ENCODE peak calls at places on chromosome 7, in ten cellular contexts. One of them, this sample, is unnamed.

GRCh38 chr7:158263110-158263963 is 324.3 kb downstream of the PTPRN2 start:
- DNase-seq in GM13976: no peak
- DNase-seq in iPS DF 6.9: no peak
- DNase-seq in CD8-positive, alpha-beta T cell: no peak
- DNase-seq in Right ventricle myocardium superior: no peak
- DNase-seq in right atrium auricular region: no peak
- DNase-seq in colonic mucosa: no peak
- DNase-seq in endothelial cell: no peak
- DNase-seq in GM12892: no peak
- DNase-seq in activated CD8-positive, alpha-beta T cell treated with anti-CD3 and anti-CD28 coated beads for 36 hours: no peak
- DNase-seq in this sample: no peak

GRCh38 chr7:149670288-149670687 is 103.1 kb downstream of the ZNF467 start:
- DNase-seq in right atrium auricular region: peak; percentile 66
- DNase-seq in GM13976: no peak
- DNase-seq in colonic mucosa: no peak
- DNase-seq in CD8-positive, alpha-beta T cell: no peak
- DNase-seq in endothelial cell: no peak
- DNase-seq in activated CD8-positive, alpha-beta T cell treated with anti-CD3 and anti-CD28 coated beads for 36 hours: no peak
- DNase-seq in iPS DF 6.9: no peak
- DNase-seq in Right ventricle myocardium superior: no peak
- DNase-seq in GM12892: no peak
- DNase-seq in this sample: no peak

GRCh38 chr7:121544726-121545125 is 148.6 kb upstream of the FAM3C start:
- DNase-seq in GM12892: no peak
- DNase-seq in activated CD8-positive, alpha-beta T cell treated with anti-CD3 and anti-CD28 coated beads for 36 hours: peak; percentile 26
- DNase-seq in endothelial cell: no peak
- DNase-seq in GM13976: no peak
- DNase-seq in colonic mucosa: no peak
- DNase-seq in CD8-positive, alpha-beta T cell: no peak
- DNase-seq in right atrium auricular region: no peak
- DNase-seq in iPS DF 6.9: no peak
- DNase-seq in Right ventricle myocardium superior: no peak
- DNase-seq in this sample: peak; percentile 47

GRCh38 chr7:33716581-33717477 is 188.5 kb upstream of the BMPER start:
- DNase-seq in CD8-positive, alpha-beta T cell: no peak
- DNase-seq in iPS DF 6.9: peak; percentile 33
- DNase-seq in right atrium auricular region: no peak
- DNase-seq in activated CD8-positive, alpha-beta T cell treated with anti-CD3 and anti-CD28 coated beads for 36 hours: no peak
- DNase-seq in GM12892: no peak
- DNase-seq in endothelial cell: no peak
- DNase-seq in Right ventricle myocardium superior: no peak
- DNase-seq in GM13976: no peak
- DNase-seq in colonic mucosa: no peak
- DNase-seq in this sample: peak; percentile 38

GRCh38 chr7:86470763-86471162 is 172.9 kb upstream of the GRM3 start:
- DNase-seq in activated CD8-positive, alpha-beta T cell treated with anti-CD3 and anti-CD28 coated beads for 36 hours: no peak
- DNase-seq in Right ventricle myocardium superior: no peak
- DNase-seq in endothelial cell: no peak
- DNase-seq in GM13976: no peak
- DNase-seq in iPS DF 6.9: no peak
- DNase-seq in CD8-positive, alpha-beta T cell: no peak
- DNase-seq in right atrium auricular region: no peak
- DNase-seq in GM12892: no peak
- DNase-seq in colonic mucosa: no peak
- DNase-seq in this sample: no peak

GRCh38 chr7:10696064-10696463 is 277.6 kb upstream of the PHF14 start:
- DNase-seq in colonic mucosa: no peak
- DNase-seq in GM12892: no peak
- DNase-seq in activated CD8-positive, alpha-beta T cell treated with anti-CD3 and anti-CD28 coated beads for 36 hours: no peak
- DNase-seq in GM13976: no peak
- DNase-seq in right atrium auricular region: no peak
- DNase-seq in endothelial cell: no peak
- DNase-seq in Right ventricle myocardium superior: no peak
- DNase-seq in iPS DF 6.9: no peak
- DNase-seq in CD8-positive, alpha-beta T cell: no peak
- DNase-seq in this sample: no peak

GRCh38 chr7:721619-722248 is 4.8 kb upstream of the DNAAF5 start:
- DNase-seq in colonic mucosa: no peak
- DNase-seq in Right ventricle myocardium superior: no peak
- DNase-seq in right atrium auricular region: no peak
- DNase-seq in CD8-positive, alpha-beta T cell: no peak
- DNase-seq in iPS DF 6.9: no peak
- DNase-seq in GM12892: no peak
- DNase-seq in endothelial cell: no peak
- DNase-seq in GM13976: no peak
- DNase-seq in activated CD8-positive, alpha-beta T cell treated with anti-CD3 and anti-CD28 coated beads for 36 hours: no peak
- DNase-seq in this sample: peak; percentile 61

GRCh38 chr7:125057974-125058373 is 128.3 kb upstream of the POT1 start:
- DNase-seq in activated CD8-positive, alpha-beta T cell treated with anti-CD3 and anti-CD28 coated beads for 36 hours: no peak
- DNase-seq in Right ventricle myocardium superior: no peak
- DNase-seq in colonic mucosa: no peak
- DNase-seq in endothelial cell: no peak
- DNase-seq in right atrium auricular region: no peak
- DNase-seq in GM13976: no peak
- DNase-seq in GM12892: no peak
- DNase-seq in iPS DF 6.9: no peak
- DNase-seq in CD8-positive, alpha-beta T cell: no peak
- DNase-seq in this sample: no peak

GRCh38 chr7:78395298-78396120 is 596.9 kb downstream of the PHTF2 start:
- DNase-seq in right atrium auricular region: no peak
- DNase-seq in GM13976: no peak
- DNase-seq in Right ventricle myocardium superior: no peak
- DNase-seq in CD8-positive, alpha-beta T cell: no peak
- DNase-seq in colonic mucosa: no peak
- DNase-seq in GM12892: no peak
- DNase-seq in activated CD8-positive, alpha-beta T cell treated with anti-CD3 and anti-CD28 coated beads for 36 hours: no peak
- DNase-seq in endothelial cell: no peak
- DNase-seq in iPS DF 6.9: no peak
- DNase-seq in this sample: no peak

GRCh38 chr7:48628950-48629349 is 295.4 kb upstream of the CDC14C start:
- DNase-seq in colonic mucosa: no peak
- DNase-seq in right atrium auricular region: no peak
- DNase-seq in CD8-positive, alpha-beta T cell: no peak
- DNase-seq in GM12892: no peak
- DNase-seq in activated CD8-positive, alpha-beta T cell treated with anti-CD3 and anti-CD28 coated beads for 36 hours: no peak
- DNase-seq in GM13976: no peak
- DNase-seq in Right ventricle myocardium superior: no peak
- DNase-seq in endothelial cell: no peak
- DNase-seq in iPS DF 6.9: no peak
- DNase-seq in this sample: no peak

GRCh38 chr7:45173596-45174327 is 16.2 kb downstream of the RAMP3 start:
- DNase-seq in colonic mucosa: no peak
- DNase-seq in CD8-positive, alpha-beta T cell: no peak
- DNase-seq in iPS DF 6.9: no peak
- DNase-seq in Right ventricle myocardium superior: peak; percentile 13
- DNase-seq in GM13976: no peak
- DNase-seq in GM12892: no peak
- DNase-seq in right atrium auricular region: no peak
- DNase-seq in activated CD8-positive, alpha-beta T cell treated with anti-CD3 and anti-CD28 coated beads for 36 hours: no peak
- DNase-seq in endothelial cell: no peak
- DNase-seq in this sample: no peak

GRCh38 chr7:55965805-55966421 is 1.5 kb downstream of the NIPSNAP2 start:
- DNase-seq in iPS DF 6.9: no peak
- DNase-seq in colonic mucosa: no peak
- DNase-seq in activated CD8-positive, alpha-beta T cell treated with anti-CD3 and anti-CD28 coated beads for 36 hours: no peak
- DNase-seq in CD8-positive, alpha-beta T cell: no peak
- DNase-seq in right atrium auricular region: no peak
- DNase-seq in GM12892: no peak
- DNase-seq in Right ventricle myocardium superior: peak; percentile 64
- DNase-seq in endothelial cell: no peak
- DNase-seq in GM13976: no peak
- DNase-seq in this sample: no peak

GRCh38 chr7:80089341-80089740 is 45.3 kb upstream of the GNAI1 start:
- DNase-seq in right atrium auricular region: no peak
- DNase-seq in endothelial cell: no peak
- DNase-seq in GM13976: no peak
- DNase-seq in iPS DF 6.9: no peak
- DNase-seq in activated CD8-positive, alpha-beta T cell treated with anti-CD3 and anti-CD28 coated beads for 36 hours: no peak
- DNase-seq in colonic mucosa: no peak
- DNase-seq in GM12892: no peak
- DNase-seq in CD8-positive, alpha-beta T cell: no peak
- DNase-seq in Right ventricle myocardium superior: no peak
- DNase-seq in this sample: no peak

GRCh38 chr7:17937506-17938115 is 2.7 kb downstream of the SNX13 start:
- DNase-seq in GM12892: no peak
- DNase-seq in activated CD8-positive, alpha-beta T cell treated with anti-CD3 and anti-CD28 coated beads for 36 hours: no peak
- DNase-seq in colonic mucosa: no peak
- DNase-seq in Right ventricle myocardium superior: no peak
- DNase-seq in right atrium auricular region: no peak
- DNase-seq in endothelial cell: no peak
- DNase-seq in iPS DF 6.9: no peak
- DNase-seq in GM13976: no peak
- DNase-seq in CD8-positive, alpha-beta T cell: no peak
- DNase-seq in this sample: no peak

GRCh38 chr7:158700008-158700407 is 4.6 kb downstream of the NCAPG2 start:
- DNase-seq in GM13976: no peak
- DNase-seq in colonic mucosa: no peak
- DNase-seq in right atrium auricular region: no peak
- DNase-seq in activated CD8-positive, alpha-beta T cell treated with anti-CD3 and anti-CD28 coated beads for 36 hours: no peak
- DNase-seq in iPS DF 6.9: no peak
- DNase-seq in GM12892: no peak
- DNase-seq in endothelial cell: no peak
- DNase-seq in CD8-positive, alpha-beta T cell: no peak
- DNase-seq in Right ventricle myocardium superior: no peak
- DNase-seq in this sample: no peak

GRCh38 chr7:100837099-100837836 is 9.9 kb upstream of the EPHB4 start:
- DNase-seq in CD8-positive, alpha-beta T cell: peak; percentile 62
- DNase-seq in iPS DF 6.9: no peak
- DNase-seq in GM13976: peak; percentile 85
- DNase-seq in Right ventricle myocardium superior: peak; percentile 94
- DNase-seq in right atrium auricular region: peak; percentile 93
- DNase-seq in activated CD8-positive, alpha-beta T cell treated with anti-CD3 and anti-CD28 coated beads for 36 hours: peak; percentile 78
- DNase-seq in endothelial cell: peak; percentile 87
- DNase-seq in GM12892: peak; percentile 80
- DNase-seq in colonic mucosa: peak; percentile 91
- DNase-seq in this sample: no peak

GRCh38 chr7:11706666-11707605 is 125.1 kb downstream of the THSD7A start:
- DNase-seq in Right ventricle myocardium superior: no peak
- DNase-seq in colonic mucosa: peak; percentile 29
- DNase-seq in endothelial cell: no peak
- DNase-seq in iPS DF 6.9: no peak
- DNase-seq in GM13976: no peak
- DNase-seq in activated CD8-positive, alpha-beta T cell treated with anti-CD3 and anti-CD28 coated beads for 36 hours: no peak
- DNase-seq in right atrium auricular region: no peak
- DNase-seq in GM12892: no peak
- DNase-seq in CD8-positive, alpha-beta T cell: no peak
- DNase-seq in this sample: no peak

GRCh38 chr7:5701085-5701914 is 80.2 kb downstream of the RNF216 start:
- DNase-seq in endothelial cell: no peak
- DNase-seq in CD8-positive, alpha-beta T cell: peak; percentile 25
- DNase-seq in iPS DF 6.9: no peak
- DNase-seq in activated CD8-positive, alpha-beta T cell treated with anti-CD3 and anti-CD28 coated beads for 36 hours: peak; percentile 87
- DNase-seq in colonic mucosa: no peak
- DNase-seq in right atrium auricular region: no peak
- DNase-seq in GM13976: peak; percentile 57
- DNase-seq in GM12892: no peak
- DNase-seq in Right ventricle myocardium superior: no peak
- DNase-seq in this sample: peak; percentile 47

GRCh38 chr7:476736-477360 is 42.8 kb downstream of the PDGFA start:
- DNase-seq in right atrium auricular region: no peak
- DNase-seq in iPS DF 6.9: no peak
- DNase-seq in GM12892: no peak
- DNase-seq in GM13976: no peak
- DNase-seq in CD8-positive, alpha-beta T cell: no peak
- DNase-seq in Right ventricle myocardium superior: peak; percentile 29
- DNase-seq in activated CD8-positive, alpha-beta T cell treated with anti-CD3 and anti-CD28 coated beads for 36 hours: no peak
- DNase-seq in endothelial cell: no peak
- DNase-seq in colonic mucosa: no peak
- DNase-seq in this sample: no peak

GRCh38 chr7:11120068-11120664 is 146.5 kb downstream of the PHF14 start:
- DNase-seq in CD8-positive, alpha-beta T cell: no peak
- DNase-seq in right atrium auricular region: no peak
- DNase-seq in Right ventricle myocardium superior: no peak
- DNase-seq in GM12892: no peak
- DNase-seq in iPS DF 6.9: no peak
- DNase-seq in colonic mucosa: no peak
- DNase-seq in activated CD8-positive, alpha-beta T cell treated with anti-CD3 and anti-CD28 coated beads for 36 hours: no peak
- DNase-seq in endothelial cell: no peak
- DNase-seq in GM13976: no peak
- DNase-seq in this sample: no peak

GRCh38 chr7:711967-712600 is 14.4 kb upstream of the DNAAF5 start:
- DNase-seq in activated CD8-positive, alpha-beta T cell treated with anti-CD3 and anti-CD28 coated beads for 36 hours: no peak
- DNase-seq in GM12892: no peak
- DNase-seq in endothelial cell: no peak
- DNase-seq in colonic mucosa: no peak
- DNase-seq in GM13976: peak; percentile 67
- DNase-seq in Right ventricle myocardium superior: no peak
- DNase-seq in CD8-positive, alpha-beta T cell: no peak
- DNase-seq in right atrium auricular region: no peak
- DNase-seq in iPS DF 6.9: no peak
- DNase-seq in this sample: no peak

GRCh38 chr7:23298141-23298851 is 843 bp upstream of the MALSU1 start:
- DNase-seq in GM12892: no peak
- DNase-seq in iPS DF 6.9: no peak
- DNase-seq in Right ventricle myocardium superior: peak; percentile 46
- DNase-seq in colonic mucosa: no peak
- DNase-seq in endothelial cell: no peak
- DNase-seq in activated CD8-positive, alpha-beta T cell treated with anti-CD3 and anti-CD28 coated beads for 36 hours: no peak
- DNase-seq in CD8-positive, alpha-beta T cell: no peak
- DNase-seq in right atrium auricular region: no peak
- DNase-seq in GM13976: no peak
- DNase-seq in this sample: peak; percentile 36

GRCh38 chr7:35530124-35531109 is 164.5 kb downstream of the HERPUD2 start:
- DNase-seq in right atrium auricular region: no peak
- DNase-seq in GM13976: no peak
- DNase-seq in GM12892: no peak
- DNase-seq in colonic mucosa: no peak
- DNase-seq in endothelial cell: no peak
- DNase-seq in CD8-positive, alpha-beta T cell: no peak
- DNase-seq in iPS DF 6.9: no peak
- DNase-seq in Right ventricle myocardium superior: no peak
- DNase-seq in activated CD8-positive, alpha-beta T cell treated with anti-CD3 and anti-CD28 coated beads for 36 hours: no peak
- DNase-seq in this sample: no peak

GRCh38 chr7:435518-436366 is 83.9 kb downstream of the PDGFA start:
- DNase-seq in CD8-positive, alpha-beta T cell: no peak
- DNase-seq in right atrium auricular region: no peak
- DNase-seq in endothelial cell: no peak
- DNase-seq in GM12892: no peak
- DNase-seq in colonic mucosa: peak; percentile 78
- DNase-seq in activated CD8-positive, alpha-beta T cell treated with anti-CD3 and anti-CD28 coated beads for 36 hours: peak; percentile 57
- DNase-seq in iPS DF 6.9: no peak
- DNase-seq in GM13976: no peak
- DNase-seq in Right ventricle myocardium superior: peak; percentile 75
- DNase-seq in this sample: no peak

GRCh38 chr7:68684246-68684850 is 913.9 kb upstream of the AUTS2 start:
- DNase-seq in colonic mucosa: no peak
- DNase-seq in endothelial cell: no peak
- DNase-seq in iPS DF 6.9: no peak
- DNase-seq in right atrium auricular region: no peak
- DNase-seq in GM12892: no peak
- DNase-seq in CD8-positive, alpha-beta T cell: no peak
- DNase-seq in GM13976: no peak
- DNase-seq in activated CD8-positive, alpha-beta T cell treated with anti-CD3 and anti-CD28 coated beads for 36 hours: no peak
- DNase-seq in Right ventricle myocardium superior: no peak
- DNase-seq in this sample: no peak

GRCh38 chr7:20407585-20408466 is 77.1 kb downstream of the ITGB8 start:
- DNase-seq in colonic mucosa: no peak
- DNase-seq in iPS DF 6.9: no peak
- DNase-seq in GM12892: no peak
- DNase-seq in activated CD8-positive, alpha-beta T cell treated with anti-CD3 and anti-CD28 coated beads for 36 hours: no peak
- DNase-seq in CD8-positive, alpha-beta T cell: no peak
- DNase-seq in endothelial cell: no peak
- DNase-seq in Right ventricle myocardium superior: peak; percentile 87
- DNase-seq in GM13976: no peak
- DNase-seq in right atrium auricular region: peak; percentile 72
- DNase-seq in this sample: no peak

GRCh38 chr7:209846-210245 is 17.5 kb downstream of the FAM20C start:
- DNase-seq in right atrium auricular region: no peak
- DNase-seq in GM13976: no peak
- DNase-seq in colonic mucosa: no peak
- DNase-seq in iPS DF 6.9: no peak
- DNase-seq in Right ventricle myocardium superior: no peak
- DNase-seq in GM12892: no peak
- DNase-seq in endothelial cell: no peak
- DNase-seq in activated CD8-positive, alpha-beta T cell treated with anti-CD3 and anti-CD28 coated beads for 36 hours: no peak
- DNase-seq in CD8-positive, alpha-beta T cell: no peak
- DNase-seq in this sample: peak; percentile 53

This sample was measured in NB4.